ENCODE peak calls at places on chromosomes 12 and 14, in nine cellular contexts. One of them, this sample, is unnamed.

GRCh38 chr14:105467249-105467941 is 7.2 kb upstream of the CRIP2 start:
- DNase-seq in fibroblast of gingiva: no peak
- DNase-seq in DMS153: no peak
- DNase-seq in stomach: no peak
- DNase-seq in effector memory CD4-positive, alpha-beta T cell: no peak
- DNase-seq in activated CD4-positive, CD25-positive, alpha-beta regulatory T cell: no peak
- DNase-seq in HuH-7: no peak
- DNase-seq in HS-27A: no peak
- DNase-seq in endothelial cell of umbilical vein: no peak
- DNase-seq in this sample: no peak

GRCh38 chr14:101907619-101908018 is 56.8 kb upstream of the DYNC1H1 start:
- DNase-seq in fibroblast of gingiva: no peak
- DNase-seq in DMS153: no peak
- DNase-seq in stomach: no peak
- DNase-seq in effector memory CD4-positive, alpha-beta T cell: no peak
- DNase-seq in activated CD4-positive, CD25-positive, alpha-beta regulatory T cell: no peak
- DNase-seq in HuH-7: no peak
- DNase-seq in HS-27A: no peak
- DNase-seq in endothelial cell of umbilical vein: no peak
- DNase-seq in this sample: no peak

GRCh38 chr12:51269174-51270066 is 795 bp downstream of the SMAGP start:
- DNase-seq in fibroblast of gingiva: peak
- DNase-seq in DMS153: peak
- DNase-seq in stomach: peak
- DNase-seq in effector memory CD4-positive, alpha-beta T cell: peak
- DNase-seq in activated CD4-positive, CD25-positive, alpha-beta regulatory T cell: peak
- DNase-seq in HuH-7: peak
- DNase-seq in HS-27A: no peak
- DNase-seq in endothelial cell of umbilical vein: peak
- DNase-seq in this sample: no peak

GRCh38 chr12:110156766-110157165 is 32.6 kb downstream of the IFT81 start:
- DNase-seq in fibroblast of gingiva: no peak
- DNase-seq in DMS153: no peak
- DNase-seq in stomach: no peak
- DNase-seq in effector memory CD4-positive, alpha-beta T cell: no peak
- DNase-seq in activated CD4-positive, CD25-positive, alpha-beta regulatory T cell: no peak
- DNase-seq in HuH-7: no peak
- DNase-seq in HS-27A: no peak
- DNase-seq in endothelial cell of umbilical vein: no peak
- DNase-seq in this sample: no peak

GRCh38 chr12:106945261-106945851 is 10.4 kb upstream of the TMEM263 start:
- DNase-seq in fibroblast of gingiva: no peak
- DNase-seq in DMS153: no peak
- DNase-seq in stomach: no peak
- DNase-seq in effector memory CD4-positive, alpha-beta T cell: no peak
- DNase-seq in activated CD4-positive, CD25-positive, alpha-beta regulatory T cell: no peak
- DNase-seq in HuH-7: no peak
- DNase-seq in HS-27A: no peak
- DNase-seq in endothelial cell of umbilical vein: no peak
- DNase-seq in this sample: no peak

GRCh38 chr12:99658950-99659349 is 11.4 kb downstream of the GARIN6 start:
- DNase-seq in fibroblast of gingiva: no peak
- DNase-seq in DMS153: no peak
- DNase-seq in stomach: no peak
- DNase-seq in effector memory CD4-positive, alpha-beta T cell: no peak
- DNase-seq in activated CD4-positive, CD25-positive, alpha-beta regulatory T cell: no peak
- DNase-seq in HuH-7: no peak
- DNase-seq in HS-27A: no peak
- DNase-seq in endothelial cell of umbilical vein: no peak
- DNase-seq in this sample: no peak

GRCh38 chr14:103109789-103110415 is 13.4 kb upstream of the TNFAIP2 start:
- DNase-seq in fibroblast of gingiva: no peak
- DNase-seq in DMS153: no peak
- DNase-seq in stomach: no peak
- DNase-seq in effector memory CD4-positive, alpha-beta T cell: no peak
- DNase-seq in activated CD4-positive, CD25-positive, alpha-beta regulatory T cell: no peak
- DNase-seq in HuH-7: no peak
- DNase-seq in HS-27A: peak
- DNase-seq in endothelial cell of umbilical vein: peak
- DNase-seq in this sample: peak

GRCh38 chr12:89353823-89354629 is 1.7 kb upstream of the DUSP6 start:
- DNase-seq in fibroblast of gingiva: peak
- DNase-seq in DMS153: peak
- DNase-seq in stomach: peak
- DNase-seq in effector memory CD4-positive, alpha-beta T cell: peak
- DNase-seq in activated CD4-positive, CD25-positive, alpha-beta regulatory T cell: peak
- DNase-seq in HuH-7: peak
- DNase-seq in HS-27A: no peak
- DNase-seq in endothelial cell of umbilical vein: peak
- DNase-seq in this sample: no peak

GRCh38 chr12:52204095-52204930 is 12.5 kb upstream of the KRT80 start:
- DNase-seq in fibroblast of gingiva: no peak
- DNase-seq in DMS153: peak
- DNase-seq in stomach: no peak
- DNase-seq in effector memory CD4-positive, alpha-beta T cell: no peak
- DNase-seq in activated CD4-positive, CD25-positive, alpha-beta regulatory T cell: no peak
- DNase-seq in HuH-7: no peak
- DNase-seq in HS-27A: no peak
- DNase-seq in endothelial cell of umbilical vein: no peak
- DNase-seq in this sample: no peak

GRCh38 chr12:93108958-93109357 is 179.9 kb upstream of the EEA1 start:
- DNase-seq in fibroblast of gingiva: peak
- DNase-seq in DMS153: no peak
- DNase-seq in stomach: no peak
- DNase-seq in effector memory CD4-positive, alpha-beta T cell: no peak
- DNase-seq in activated CD4-positive, CD25-positive, alpha-beta regulatory T cell: no peak
- DNase-seq in HuH-7: no peak
- DNase-seq in HS-27A: no peak
- DNase-seq in endothelial cell of umbilical vein: peak
- DNase-seq in this sample: no peak

GRCh38 chr12:47411961-47412360 is 293.9 kb downstream of the RPAP3 start:
- DNase-seq in fibroblast of gingiva: no peak
- DNase-seq in DMS153: no peak
- DNase-seq in stomach: no peak
- DNase-seq in effector memory CD4-positive, alpha-beta T cell: no peak
- DNase-seq in activated CD4-positive, CD25-positive, alpha-beta regulatory T cell: no peak
- DNase-seq in HuH-7: no peak
- DNase-seq in HS-27A: no peak
- DNase-seq in endothelial cell of umbilical vein: no peak
- DNase-seq in this sample: no peak

GRCh38 chr14:69643430-69644200 is 32.2 kb downstream of the SUSD6 start:
- DNase-seq in fibroblast of gingiva: no peak
- DNase-seq in DMS153: peak
- DNase-seq in stomach: peak
- DNase-seq in effector memory CD4-positive, alpha-beta T cell: no peak
- DNase-seq in activated CD4-positive, CD25-positive, alpha-beta regulatory T cell: peak
- DNase-seq in HuH-7: no peak
- DNase-seq in HS-27A: no peak
- DNase-seq in endothelial cell of umbilical vein: peak
- DNase-seq in this sample: peak

GRCh38 chr12:13359636-13360035 is 163.1 kb downstream of the EMP1 start:
- DNase-seq in fibroblast of gingiva: no peak
- DNase-seq in DMS153: no peak
- DNase-seq in stomach: no peak
- DNase-seq in effector memory CD4-positive, alpha-beta T cell: no peak
- DNase-seq in activated CD4-positive, CD25-positive, alpha-beta regulatory T cell: no peak
- DNase-seq in HuH-7: no peak
- DNase-seq in HS-27A: no peak
- DNase-seq in endothelial cell of umbilical vein: no peak
- DNase-seq in this sample: no peak

GRCh38 chr12:132551271-132552120 is 58.9 kb downstream of the LRCOL1 start:
- DNase-seq in fibroblast of gingiva: no peak
- DNase-seq in DMS153: no peak
- DNase-seq in stomach: no peak
- DNase-seq in effector memory CD4-positive, alpha-beta T cell: no peak
- DNase-seq in activated CD4-positive, CD25-positive, alpha-beta regulatory T cell: no peak
- DNase-seq in HuH-7: no peak
- DNase-seq in HS-27A: no peak
- DNase-seq in endothelial cell of umbilical vein: no peak
- DNase-seq in this sample: no peak

GRCh38 chr12:122102331-122102730 is 23.8 kb downstream of the MLXIP start:
- DNase-seq in fibroblast of gingiva: no peak
- DNase-seq in DMS153: no peak
- DNase-seq in stomach: no peak
- DNase-seq in effector memory CD4-positive, alpha-beta T cell: no peak
- DNase-seq in activated CD4-positive, CD25-positive, alpha-beta regulatory T cell: no peak
- DNase-seq in HuH-7: no peak
- DNase-seq in HS-27A: no peak
- DNase-seq in endothelial cell of umbilical vein: no peak
- DNase-seq in this sample: no peak

GRCh38 chr14:104140463-104141331 is 2.3 kb downstream of the KIF26A start:
- DNase-seq in fibroblast of gingiva: no peak
- DNase-seq in DMS153: no peak
- DNase-seq in stomach: no peak
- DNase-seq in effector memory CD4-positive, alpha-beta T cell: no peak
- DNase-seq in activated CD4-positive, CD25-positive, alpha-beta regulatory T cell: no peak
- DNase-seq in HuH-7: no peak
- DNase-seq in HS-27A: no peak
- DNase-seq in endothelial cell of umbilical vein: no peak
- DNase-seq in this sample: no peak

GRCh38 chr12:54935235-54935951 is 49.2 kb downstream of the TESPA1 start:
- DNase-seq in fibroblast of gingiva: peak
- DNase-seq in DMS153: no peak
- DNase-seq in stomach: no peak
- DNase-seq in effector memory CD4-positive, alpha-beta T cell: no peak
- DNase-seq in activated CD4-positive, CD25-positive, alpha-beta regulatory T cell: no peak
- DNase-seq in HuH-7: peak
- DNase-seq in HS-27A: peak
- DNase-seq in endothelial cell of umbilical vein: peak
- DNase-seq in this sample: peak

GRCh38 chr14:83556746-83557460 is 1973.0 kb upstream of the FLRT2 start:
- DNase-seq in fibroblast of gingiva: peak
- DNase-seq in DMS153: no peak
- DNase-seq in stomach: no peak
- DNase-seq in effector memory CD4-positive, alpha-beta T cell: no peak
- DNase-seq in activated CD4-positive, CD25-positive, alpha-beta regulatory T cell: no peak
- DNase-seq in HuH-7: no peak
- DNase-seq in HS-27A: peak
- DNase-seq in endothelial cell of umbilical vein: peak
- DNase-seq in this sample: no peak

GRCh38 chr12:120538281-120539156 is 4.4 kb downstream of the RNF10 start:
- DNase-seq in fibroblast of gingiva: peak
- DNase-seq in DMS153: no peak
- DNase-seq in stomach: peak
- DNase-seq in effector memory CD4-positive, alpha-beta T cell: no peak
- DNase-seq in activated CD4-positive, CD25-positive, alpha-beta regulatory T cell: no peak
- DNase-seq in HuH-7: peak
- DNase-seq in HS-27A: no peak
- DNase-seq in endothelial cell of umbilical vein: peak
- DNase-seq in this sample: peak

GRCh38 chr12:92866418-92866817 is 62.7 kb downstream of the EEA1 start:
- DNase-seq in fibroblast of gingiva: no peak
- DNase-seq in DMS153: no peak
- DNase-seq in stomach: no peak
- DNase-seq in effector memory CD4-positive, alpha-beta T cell: no peak
- DNase-seq in activated CD4-positive, CD25-positive, alpha-beta regulatory T cell: no peak
- DNase-seq in HuH-7: no peak
- DNase-seq in HS-27A: no peak
- DNase-seq in endothelial cell of umbilical vein: no peak
- DNase-seq in this sample: no peak

GRCh38 chr12:34347367-34347766 is 325.1 kb downstream of the ALG10 start:
- DNase-seq in fibroblast of gingiva: no peak
- DNase-seq in DMS153: peak
- DNase-seq in stomach: no peak
- DNase-seq in effector memory CD4-positive, alpha-beta T cell: no peak
- DNase-seq in activated CD4-positive, CD25-positive, alpha-beta regulatory T cell: no peak
- DNase-seq in HuH-7: peak
- DNase-seq in HS-27A: no peak
- DNase-seq in endothelial cell of umbilical vein: no peak
- DNase-seq in this sample: no peak

GRCh38 chr14:68306934-68307758 is 485.7 kb downstream of the ZFP36L1 start:
- DNase-seq in fibroblast of gingiva: peak
- DNase-seq in DMS153: peak
- DNase-seq in stomach: peak
- DNase-seq in effector memory CD4-positive, alpha-beta T cell: no peak
- DNase-seq in activated CD4-positive, CD25-positive, alpha-beta regulatory T cell: no peak
- DNase-seq in HuH-7: no peak
- DNase-seq in HS-27A: no peak
- DNase-seq in endothelial cell of umbilical vein: no peak
- DNase-seq in this sample: no peak

GRCh38 chr12:50523772-50524171 is 19.0 kb downstream of the DIP2B start:
- DNase-seq in fibroblast of gingiva: no peak
- DNase-seq in DMS153: no peak
- DNase-seq in stomach: no peak
- DNase-seq in effector memory CD4-positive, alpha-beta T cell: no peak
- DNase-seq in activated CD4-positive, CD25-positive, alpha-beta regulatory T cell: no peak
- DNase-seq in HuH-7: no peak
- DNase-seq in HS-27A: no peak
- DNase-seq in endothelial cell of umbilical vein: no peak
- DNase-seq in this sample: no peak

GRCh38 chr12:91921555-91921954 is 224.1 kb downstream of the BTG1 start:
- DNase-seq in fibroblast of gingiva: no peak
- DNase-seq in DMS153: no peak
- DNase-seq in stomach: no peak
- DNase-seq in effector memory CD4-positive, alpha-beta T cell: no peak
- DNase-seq in activated CD4-positive, CD25-positive, alpha-beta regulatory T cell: no peak
- DNase-seq in HuH-7: no peak
- DNase-seq in HS-27A: no peak
- DNase-seq in endothelial cell of umbilical vein: no peak
- DNase-seq in this sample: no peak

GRCh38 chr14:94052662-94053061 is 26.5 kb downstream of the OTUB2 start:
- DNase-seq in fibroblast of gingiva: no peak
- DNase-seq in DMS153: no peak
- DNase-seq in stomach: no peak
- DNase-seq in effector memory CD4-positive, alpha-beta T cell: no peak
- DNase-seq in activated CD4-positive, CD25-positive, alpha-beta regulatory T cell: no peak
- DNase-seq in HuH-7: no peak
- DNase-seq in HS-27A: no peak
- DNase-seq in endothelial cell of umbilical vein: no peak
- DNase-seq in this sample: no peak

GRCh38 chr14:24233538-24233866 is 773 bp downstream of the GMPR2 start:
- DNase-seq in fibroblast of gingiva: no peak
- DNase-seq in DMS153: no peak
- DNase-seq in stomach: no peak
- DNase-seq in effector memory CD4-positive, alpha-beta T cell: no peak
- DNase-seq in activated CD4-positive, CD25-positive, alpha-beta regulatory T cell: no peak
- DNase-seq in HuH-7: no peak
- DNase-seq in HS-27A: no peak
- DNase-seq in endothelial cell of umbilical vein: no peak
- DNase-seq in this sample: no peak

GRCh38 chr14:55077691-55078151 is 26.3 kb downstream of the MAPK1IP1L start:
- DNase-seq in fibroblast of gingiva: no peak
- DNase-seq in DMS153: no peak
- DNase-seq in stomach: peak
- DNase-seq in effector memory CD4-positive, alpha-beta T cell: no peak
- DNase-seq in activated CD4-positive, CD25-positive, alpha-beta regulatory T cell: no peak
- DNase-seq in HuH-7: no peak
- DNase-seq in HS-27A: no peak
- DNase-seq in endothelial cell of umbilical vein: no peak
- DNase-seq in this sample: no peak

GRCh38 chr14:90409209-90409730 is 12.4 kb downstream of the CALM1 start:
- DNase-seq in fibroblast of gingiva: peak
- DNase-seq in DMS153: peak
- DNase-seq in stomach: no peak
- DNase-seq in effector memory CD4-positive, alpha-beta T cell: no peak
- DNase-seq in activated CD4-positive, CD25-positive, alpha-beta regulatory T cell: no peak
- DNase-seq in HuH-7: no peak
- DNase-seq in HS-27A: peak
- DNase-seq in endothelial cell of umbilical vein: peak
- DNase-seq in this sample: peak

GRCh38 chr14:91872517-91873470 is 5.5 kb upstream of the TC2N start:
- DNase-seq in fibroblast of gingiva: peak
- DNase-seq in DMS153: peak
- DNase-seq in stomach: peak
- DNase-seq in effector memory CD4-positive, alpha-beta T cell: peak
- DNase-seq in activated CD4-positive, CD25-positive, alpha-beta regulatory T cell: no peak
- DNase-seq in HuH-7: no peak
- DNase-seq in HS-27A: no peak
- DNase-seq in endothelial cell of umbilical vein: peak
- DNase-seq in this sample: peak

GRCh38 chr12:64633940-64634337 is 23.6 kb downstream of the RASSF3 start:
- DNase-seq in fibroblast of gingiva: peak
- DNase-seq in DMS153: no peak
- DNase-seq in stomach: peak
- DNase-seq in effector memory CD4-positive, alpha-beta T cell: no peak
- DNase-seq in activated CD4-positive, CD25-positive, alpha-beta regulatory T cell: no peak
- DNase-seq in HuH-7: peak
- DNase-seq in HS-27A: no peak
- DNase-seq in endothelial cell of umbilical vein: peak
- DNase-seq in this sample: no peak

GRCh38 chr12:102816816-102817434 is 100.1 kb downstream of the PAH start:
- DNase-seq in fibroblast of gingiva: no peak
- DNase-seq in DMS153: no peak
- DNase-seq in stomach: no peak
- DNase-seq in effector memory CD4-positive, alpha-beta T cell: no peak
- DNase-seq in activated CD4-positive, CD25-positive, alpha-beta regulatory T cell: no peak
- DNase-seq in HuH-7: peak
- DNase-seq in HS-27A: no peak
- DNase-seq in endothelial cell of umbilical vein: peak
- DNase-seq in this sample: no peak